ENCODE peak calls at places on chromosomes 12 and 14, in nine cellular contexts. One of them, this sample, is unnamed.

GRCh38 chr12:57031228-57031670 is 14.9 kb upstream of the TAC3 start:
- DNase-seq in AG10803: no peak
- DNase-seq in CD8-positive, alpha-beta T cell: no peak
- DNase-seq in brain microvascular endothelial cell: no peak
- DNase-seq in cardiac muscle cell: no peak
- DNase-seq in testis: no peak
- DNase-seq in hepatocyte: no peak
- DNase-seq in BJ: no peak
- DNase-seq in epithelial cell of esophagus: peak; percentile 91
- DNase-seq in this sample: no peak

GRCh38 chr12:26369588-26369987 is 174.2 kb downstream of the SSPN start:
- DNase-seq in AG10803: peak; percentile 75
- DNase-seq in CD8-positive, alpha-beta T cell: no peak
- DNase-seq in brain microvascular endothelial cell: peak; percentile 86
- DNase-seq in cardiac muscle cell: peak; percentile 76
- DNase-seq in testis: no peak
- DNase-seq in hepatocyte: peak; percentile 13
- DNase-seq in BJ: peak; percentile 36
- DNase-seq in epithelial cell of esophagus: peak; percentile 90
- DNase-seq in this sample: peak; percentile 83

GRCh38 chr12:95641299-95641947 is 90.1 kb upstream of the USP44 start:
- DNase-seq in AG10803: no peak
- DNase-seq in CD8-positive, alpha-beta T cell: no peak
- DNase-seq in brain microvascular endothelial cell: no peak
- DNase-seq in cardiac muscle cell: no peak
- DNase-seq in testis: no peak
- DNase-seq in hepatocyte: no peak
- DNase-seq in BJ: no peak
- DNase-seq in epithelial cell of esophagus: no peak
- DNase-seq in this sample: no peak

GRCh38 chr12:54134850-54135249 is 53.9 kb downstream of the SMUG1 start:
- DNase-seq in AG10803: no peak
- DNase-seq in CD8-positive, alpha-beta T cell: no peak
- DNase-seq in brain microvascular endothelial cell: no peak
- DNase-seq in cardiac muscle cell: no peak
- DNase-seq in testis: no peak
- DNase-seq in hepatocyte: peak; percentile 57
- DNase-seq in BJ: no peak
- DNase-seq in epithelial cell of esophagus: no peak
- DNase-seq in this sample: no peak

GRCh38 chr12:54420766-54421144 is 1.7 kb upstream of the ITGA5 start:
- DNase-seq in AG10803: peak; percentile 52
- DNase-seq in CD8-positive, alpha-beta T cell: no peak
- DNase-seq in brain microvascular endothelial cell: no peak
- DNase-seq in cardiac muscle cell: peak; percentile 54
- DNase-seq in testis: no peak
- DNase-seq in hepatocyte: no peak
- DNase-seq in BJ: no peak
- DNase-seq in epithelial cell of esophagus: no peak
- DNase-seq in this sample: no peak

GRCh38 chr12:115378296-115378695 is 694.3 kb upstream of the TBX3 start:
- DNase-seq in AG10803: no peak
- DNase-seq in CD8-positive, alpha-beta T cell: no peak
- DNase-seq in brain microvascular endothelial cell: no peak
- DNase-seq in cardiac muscle cell: peak; percentile 21
- DNase-seq in testis: no peak
- DNase-seq in hepatocyte: no peak
- DNase-seq in BJ: no peak
- DNase-seq in epithelial cell of esophagus: no peak
- DNase-seq in this sample: no peak

GRCh38 chr12:112900298-112901145 is 6.2 kb upstream of the OAS1 start:
- DNase-seq in AG10803: peak; percentile 42
- DNase-seq in CD8-positive, alpha-beta T cell: no peak
- DNase-seq in brain microvascular endothelial cell: peak; percentile 49
- DNase-seq in cardiac muscle cell: peak; percentile 56
- DNase-seq in testis: peak; percentile 58
- DNase-seq in hepatocyte: peak; percentile 67
- DNase-seq in BJ: no peak
- DNase-seq in epithelial cell of esophagus: peak; percentile 62
- DNase-seq in this sample: peak; percentile 49

GRCh38 chr12:20262131-20262530 is 106.2 kb upstream of the PDE3A start:
- DNase-seq in AG10803: no peak
- DNase-seq in CD8-positive, alpha-beta T cell: no peak
- DNase-seq in brain microvascular endothelial cell: no peak
- DNase-seq in cardiac muscle cell: no peak
- DNase-seq in testis: no peak
- DNase-seq in hepatocyte: no peak
- DNase-seq in BJ: no peak
- DNase-seq in epithelial cell of esophagus: no peak
- DNase-seq in this sample: no peak

GRCh38 chr12:52865090-52865944 is 16.5 kb upstream of the KRT78 start:
- DNase-seq in AG10803: peak; percentile 62
- DNase-seq in CD8-positive, alpha-beta T cell: no peak
- DNase-seq in brain microvascular endothelial cell: peak; percentile 56
- DNase-seq in cardiac muscle cell: peak; percentile 83
- DNase-seq in testis: peak; percentile 77
- DNase-seq in hepatocyte: peak; percentile 90
- DNase-seq in BJ: no peak
- DNase-seq in epithelial cell of esophagus: peak; percentile 86
- DNase-seq in this sample: peak; percentile 76

GRCh38 chr14:100155049-100155621 is 4.3 kb downstream of the DEGS2 start:
- DNase-seq in AG10803: no peak
- DNase-seq in CD8-positive, alpha-beta T cell: no peak
- DNase-seq in brain microvascular endothelial cell: no peak
- DNase-seq in cardiac muscle cell: peak; percentile 25
- DNase-seq in testis: peak; percentile 50
- DNase-seq in hepatocyte: peak; percentile 56
- DNase-seq in BJ: no peak
- DNase-seq in epithelial cell of esophagus: peak; percentile 56
- DNase-seq in this sample: no peak

GRCh38 chr14:96146131-96146771 is 58.4 kb upstream of the BDKRB2 start:
- DNase-seq in AG10803: peak; percentile 95
- DNase-seq in CD8-positive, alpha-beta T cell: no peak
- DNase-seq in brain microvascular endothelial cell: peak; percentile 49
- DNase-seq in cardiac muscle cell: peak; percentile 69
- DNase-seq in testis: no peak
- DNase-seq in hepatocyte: no peak
- DNase-seq in BJ: peak; percentile 70
- DNase-seq in epithelial cell of esophagus: peak; percentile 17
- DNase-seq in this sample: peak; percentile 98

GRCh38 chr12:30706476-30706875 is 10.8 kb upstream of the IPO8 start:
- DNase-seq in AG10803: no peak
- DNase-seq in CD8-positive, alpha-beta T cell: no peak
- DNase-seq in brain microvascular endothelial cell: no peak
- DNase-seq in cardiac muscle cell: no peak
- DNase-seq in testis: no peak
- DNase-seq in hepatocyte: no peak
- DNase-seq in BJ: no peak
- DNase-seq in epithelial cell of esophagus: no peak
- DNase-seq in this sample: no peak

GRCh38 chr12:56948881-56949280 is 8.5 kb downstream of the RDH16 start:
- DNase-seq in AG10803: no peak
- DNase-seq in CD8-positive, alpha-beta T cell: no peak
- DNase-seq in brain microvascular endothelial cell: no peak
- DNase-seq in cardiac muscle cell: no peak
- DNase-seq in testis: no peak
- DNase-seq in hepatocyte: no peak
- DNase-seq in BJ: no peak
- DNase-seq in epithelial cell of esophagus: no peak
- DNase-seq in this sample: no peak

GRCh38 chr12:97275261-97276197 is 187.1 kb upstream of the RMST start:
- DNase-seq in AG10803: no peak
- DNase-seq in CD8-positive, alpha-beta T cell: no peak
- DNase-seq in brain microvascular endothelial cell: no peak
- DNase-seq in cardiac muscle cell: no peak
- DNase-seq in testis: peak; percentile 86
- DNase-seq in hepatocyte: no peak
- DNase-seq in BJ: no peak
- DNase-seq in epithelial cell of esophagus: no peak
- DNase-seq in this sample: no peak

GRCh38 chr14:92160619-92161018 is 38.9 kb downstream of the CPSF2 start:
- DNase-seq in AG10803: peak; percentile 86
- DNase-seq in CD8-positive, alpha-beta T cell: no peak
- DNase-seq in brain microvascular endothelial cell: peak; percentile 83
- DNase-seq in cardiac muscle cell: peak; percentile 87
- DNase-seq in testis: no peak
- DNase-seq in hepatocyte: no peak
- DNase-seq in BJ: peak; percentile 34
- DNase-seq in epithelial cell of esophagus: peak; percentile 76
- DNase-seq in this sample: peak; percentile 86

GRCh38 chr12:32455607-32456063 is 56.3 kb downstream of the FGD4 start:
- DNase-seq in AG10803: peak; percentile 76
- DNase-seq in CD8-positive, alpha-beta T cell: no peak
- DNase-seq in brain microvascular endothelial cell: peak; percentile 52
- DNase-seq in cardiac muscle cell: peak; percentile 86
- DNase-seq in testis: no peak
- DNase-seq in hepatocyte: peak; percentile 76
- DNase-seq in BJ: peak; percentile 45
- DNase-seq in epithelial cell of esophagus: peak; percentile 75
- DNase-seq in this sample: peak; percentile 89

GRCh38 chr12:93776581-93777018 is 99.4 kb downstream of the CRADD start:
- DNase-seq in AG10803: peak; percentile 98
- DNase-seq in CD8-positive, alpha-beta T cell: no peak
- DNase-seq in brain microvascular endothelial cell: peak; percentile 87
- DNase-seq in cardiac muscle cell: peak; percentile 97
- DNase-seq in testis: no peak
- DNase-seq in hepatocyte: no peak
- DNase-seq in BJ: peak; percentile 79
- DNase-seq in epithelial cell of esophagus: no peak
- DNase-seq in this sample: peak; percentile 93

GRCh38 chr12:85509857-85510256 is 229.8 kb downstream of the ALX1 start:
- DNase-seq in AG10803: no peak
- DNase-seq in CD8-positive, alpha-beta T cell: no peak
- DNase-seq in brain microvascular endothelial cell: no peak
- DNase-seq in cardiac muscle cell: no peak
- DNase-seq in testis: no peak
- DNase-seq in hepatocyte: no peak
- DNase-seq in BJ: no peak
- DNase-seq in epithelial cell of esophagus: no peak
- DNase-seq in this sample: no peak

GRCh38 chr12:14959916-14960315 is 1.5 kb downstream of the ARHGDIB start:
- DNase-seq in AG10803: no peak
- DNase-seq in CD8-positive, alpha-beta T cell: no peak
- DNase-seq in brain microvascular endothelial cell: no peak
- DNase-seq in cardiac muscle cell: no peak
- DNase-seq in testis: no peak
- DNase-seq in hepatocyte: no peak
- DNase-seq in BJ: no peak
- DNase-seq in epithelial cell of esophagus: no peak
- DNase-seq in this sample: no peak
- H3K4me3 ChIP-seq in AG10803: no peak overlapping the region
- H3K4me3 ChIP-seq in CD8-positive, alpha-beta T cell: peak overlapping the region; percentile 71
- H3K4me3 ChIP-seq in brain microvascular endothelial cell: no peak overlapping the region
- H3K4me3 ChIP-seq in cardiac muscle cell: no peak overlapping the region
- H3K4me3 ChIP-seq in testis: no peak overlapping the region
- H3K4me3 ChIP-seq in hepatocyte: no peak overlapping the region
- H3K4me3 ChIP-seq in BJ: no peak overlapping the region
- H3K4me3 ChIP-seq in epithelial cell of esophagus: no peak overlapping the region
- H3K4me3 ChIP-seq in this sample: no peak overlapping the region

GRCh38 chr12:74752196-74752595 is 214.6 kb downstream of the ATXN7L3B start:
- DNase-seq in AG10803: no peak
- DNase-seq in CD8-positive, alpha-beta T cell: no peak
- DNase-seq in brain microvascular endothelial cell: no peak
- DNase-seq in cardiac muscle cell: no peak
- DNase-seq in testis: no peak
- DNase-seq in hepatocyte: no peak
- DNase-seq in BJ: no peak
- DNase-seq in epithelial cell of esophagus: no peak
- DNase-seq in this sample: no peak

GRCh38 chr12:74747305-74747704 is 209.7 kb downstream of the ATXN7L3B start:
- DNase-seq in AG10803: peak; percentile 3
- DNase-seq in CD8-positive, alpha-beta T cell: no peak
- DNase-seq in brain microvascular endothelial cell: no peak
- DNase-seq in cardiac muscle cell: no peak
- DNase-seq in testis: no peak
- DNase-seq in hepatocyte: peak; percentile 19
- DNase-seq in BJ: no peak
- DNase-seq in epithelial cell of esophagus: peak; percentile 16
- DNase-seq in this sample: peak; percentile 28
- TF ChIP-seq CTCF in AG10803: peak; percentile 10
- TF ChIP-seq CTCF in CD8-positive, alpha-beta T cell: no peak
- TF ChIP-seq CTCF in brain microvascular endothelial cell: peak; percentile 33
- TF ChIP-seq CTCF in cardiac muscle cell: no peak
- TF ChIP-seq CTCF in testis: no peak
- TF ChIP-seq CTCF in hepatocyte: peak; percentile 64
- TF ChIP-seq CTCF in BJ: no peak
- TF ChIP-seq CTCF in epithelial cell of esophagus: peak; percentile 25
- TF ChIP-seq CTCF in this sample: peak; percentile 2

GRCh38 chr12:63917477-63917862 is 73.0 kb downstream of the SRGAP1 start:
- DNase-seq in AG10803: no peak
- DNase-seq in CD8-positive, alpha-beta T cell: no peak
- DNase-seq in brain microvascular endothelial cell: no peak
- DNase-seq in cardiac muscle cell: no peak
- DNase-seq in testis: no peak
- DNase-seq in hepatocyte: no peak
- DNase-seq in BJ: no peak
- DNase-seq in epithelial cell of esophagus: no peak
- DNase-seq in this sample: no peak

GRCh38 chr12:63919758-63920157 is 75.3 kb downstream of the SRGAP1 start:
- DNase-seq in AG10803: peak; percentile 70
- DNase-seq in CD8-positive, alpha-beta T cell: no peak
- DNase-seq in brain microvascular endothelial cell: no peak
- DNase-seq in cardiac muscle cell: no peak
- DNase-seq in testis: no peak
- DNase-seq in hepatocyte: no peak
- DNase-seq in BJ: no peak
- DNase-seq in epithelial cell of esophagus: no peak
- DNase-seq in this sample: peak; percentile 60

GRCh38 chr12:63916561-63917476 is 72.3 kb downstream of the SRGAP1 start:
- DNase-seq in AG10803: peak; percentile 40
- DNase-seq in CD8-positive, alpha-beta T cell: no peak
- DNase-seq in brain microvascular endothelial cell: peak; percentile 41
- DNase-seq in cardiac muscle cell: peak; percentile 53
- DNase-seq in testis: no peak
- DNase-seq in hepatocyte: no peak
- DNase-seq in BJ: no peak
- DNase-seq in epithelial cell of esophagus: peak; percentile 43
- DNase-seq in this sample: peak; percentile 48

GRCh38 chr12:63918788-63919300 is 74.3 kb downstream of the SRGAP1 start:
- DNase-seq in AG10803: peak; percentile 90
- DNase-seq in CD8-positive, alpha-beta T cell: no peak
- DNase-seq in brain microvascular endothelial cell: peak; percentile 82
- DNase-seq in cardiac muscle cell: peak; percentile 77
- DNase-seq in testis: no peak
- DNase-seq in hepatocyte: peak; percentile 22
- DNase-seq in BJ: peak; percentile 83
- DNase-seq in epithelial cell of esophagus: peak; percentile 90
- DNase-seq in this sample: peak; percentile 84

GRCh38 chr12:63917864-63918742 is 73.6 kb downstream of the SRGAP1 start:
- DNase-seq in AG10803: peak; percentile 99
- DNase-seq in CD8-positive, alpha-beta T cell: no peak
- DNase-seq in brain microvascular endothelial cell: peak; percentile 93
- DNase-seq in cardiac muscle cell: peak; percentile 98
- DNase-seq in testis: no peak
- DNase-seq in hepatocyte: peak; percentile 73
- DNase-seq in BJ: peak; percentile 99
- DNase-seq in epithelial cell of esophagus: peak; percentile 97
- DNase-seq in this sample: peak; percentile 99
- H3K4me3 ChIP-seq in AG10803: no peak overlapping the region
- H3K4me3 ChIP-seq in CD8-positive, alpha-beta T cell: no peak overlapping the region
- H3K4me3 ChIP-seq in brain microvascular endothelial cell: peak overlapping the region; percentile 2
- H3K4me3 ChIP-seq in cardiac muscle cell: no peak overlapping the region
- H3K4me3 ChIP-seq in testis: no peak overlapping the region
- H3K4me3 ChIP-seq in hepatocyte: no peak overlapping the region
- H3K4me3 ChIP-seq in BJ: no peak overlapping the region
- H3K4me3 ChIP-seq in epithelial cell of esophagus: no peak overlapping the region
- H3K4me3 ChIP-seq in this sample: no peak overlapping the region

GRCh38 chr12:55713721-55714120 is 2.1 kb upstream of the BLOC1S1 start:
- DNase-seq in AG10803: peak; percentile 90
- DNase-seq in CD8-positive, alpha-beta T cell: no peak
- DNase-seq in brain microvascular endothelial cell: peak; percentile 45
- DNase-seq in cardiac muscle cell: peak; percentile 81
- DNase-seq in testis: no peak
- DNase-seq in hepatocyte: no peak
- DNase-seq in BJ: no peak
- DNase-seq in epithelial cell of esophagus: peak; percentile 86
- DNase-seq in this sample: peak; percentile 95
- TF ChIP-seq CTCF in AG10803: no peak
- TF ChIP-seq CTCF in CD8-positive, alpha-beta T cell: no peak
- TF ChIP-seq CTCF in brain microvascular endothelial cell: no peak
- TF ChIP-seq CTCF in cardiac muscle cell: no peak
- TF ChIP-seq CTCF in testis: no peak
- TF ChIP-seq CTCF in hepatocyte: no peak
- TF ChIP-seq CTCF in BJ: no peak
- TF ChIP-seq CTCF in epithelial cell of esophagus: no peak
- TF ChIP-seq CTCF in this sample: no peak

This sample was measured in fibroblast of the aortic adventitia.